ENCODE peak calls at places on chromosomes 16 and 17, in seven cellular contexts. One of them, this sample, is unnamed.

GRCh38 chr17:48047113-48047740 is 932 bp upstream of the NFE2L1 start:
- DNase-seq in GM12878: no peak
- DNase-seq in spleen: peak; percentile 95
- DNase-seq in mesendoderm: no peak
- DNase-seq in left ventricle myocardium inferior: no peak
- DNase-seq in testis: no peak
- DNase-seq in ovary: no peak
- DNase-seq in this sample: peak; percentile 24

GRCh38 chr16:12168054-12169018 is 191.8 kb downstream of the SNX29 start:
- DNase-seq in GM12878: no peak
- DNase-seq in spleen: no peak
- DNase-seq in mesendoderm: no peak
- DNase-seq in left ventricle myocardium inferior: no peak
- DNase-seq in testis: no peak
- DNase-seq in ovary: no peak
- DNase-seq in this sample: no peak

GRCh38 chr17:73318861-73319260 is 7.1 kb upstream of the CDC42EP4 start:
- DNase-seq in GM12878: no peak
- DNase-seq in spleen: no peak
- DNase-seq in mesendoderm: peak; percentile 68
- DNase-seq in left ventricle myocardium inferior: no peak
- DNase-seq in testis: no peak
- DNase-seq in ovary: no peak
- DNase-seq in this sample: no peak

GRCh38 chr16:84593825-84594724 is 23.8 kb downstream of the COTL1 start:
- DNase-seq in GM12878: peak; percentile 99
- DNase-seq in spleen: peak; percentile 97
- DNase-seq in mesendoderm: no peak
- DNase-seq in left ventricle myocardium inferior: no peak
- DNase-seq in testis: peak; percentile 45
- DNase-seq in ovary: peak; percentile 70
- DNase-seq in this sample: no peak

GRCh38 chr16:56603589-56603988 is 4.8 kb upstream of the MT2A start:
- DNase-seq in GM12878: no peak
- DNase-seq in spleen: no peak
- DNase-seq in mesendoderm: peak; percentile 90
- DNase-seq in left ventricle myocardium inferior: peak; percentile 44
- DNase-seq in testis: peak; percentile 63
- DNase-seq in ovary: no peak
- DNase-seq in this sample: peak; percentile 77

GRCh38 chr17:42386784-42387183 is 1.5 kb downstream of the STAT3 start:
- DNase-seq in GM12878: no peak
- DNase-seq in spleen: no peak
- DNase-seq in mesendoderm: no peak
- DNase-seq in left ventricle myocardium inferior: no peak
- DNase-seq in testis: no peak
- DNase-seq in ovary: no peak
- DNase-seq in this sample: no peak

GRCh38 chr17:38741853-38742421 is 6.2 kb downstream of the PCGF2 start:
- DNase-seq in GM12878: no peak
- DNase-seq in spleen: peak; percentile 53
- DNase-seq in mesendoderm: no peak
- DNase-seq in left ventricle myocardium inferior: peak; percentile 62
- DNase-seq in testis: no peak
- DNase-seq in ovary: no peak
- DNase-seq in this sample: no peak

GRCh38 chr17:73305845-73306836 is 5.7 kb downstream of the CDC42EP4 start:
- DNase-seq in GM12878: no peak
- DNase-seq in spleen: no peak
- DNase-seq in mesendoderm: no peak
- DNase-seq in left ventricle myocardium inferior: no peak
- DNase-seq in testis: no peak
- DNase-seq in ovary: no peak
- DNase-seq in this sample: no peak

GRCh38 chr17:70208825-70209555 is 39.7 kb downstream of the KCNJ2 start:
- DNase-seq in GM12878: peak; percentile 28
- DNase-seq in spleen: no peak
- DNase-seq in mesendoderm: no peak
- DNase-seq in left ventricle myocardium inferior: no peak
- DNase-seq in testis: no peak
- DNase-seq in ovary: no peak
- DNase-seq in this sample: no peak

GRCh38 chr17:33342025-33342424 is 48.9 kb upstream of the ASIC2 start:
- DNase-seq in GM12878: no peak
- DNase-seq in spleen: no peak
- DNase-seq in mesendoderm: peak; percentile 37
- DNase-seq in left ventricle myocardium inferior: no peak
- DNase-seq in testis: no peak
- DNase-seq in ovary: no peak
- DNase-seq in this sample: no peak

GRCh38 chr16:83967838-83968482 is at the start of gene NECAB2:
- DNase-seq in GM12878: no peak
- DNase-seq in spleen: peak; percentile 88
- DNase-seq in mesendoderm: no peak
- DNase-seq in left ventricle myocardium inferior: peak; percentile 62
- DNase-seq in testis: peak; percentile 46
- DNase-seq in ovary: no peak
- DNase-seq in this sample: no peak

GRCh38 chr16:72400257-72401078 is 228.5 kb upstream of the PMFBP1 start:
- DNase-seq in GM12878: peak; percentile 7
- DNase-seq in spleen: no peak
- DNase-seq in mesendoderm: peak; percentile 84
- DNase-seq in left ventricle myocardium inferior: no peak
- DNase-seq in testis: peak; percentile 56
- DNase-seq in ovary: no peak
- DNase-seq in this sample: peak; percentile 62

GRCh38 chr17:29138184-29138955 is 41.8 kb downstream of the MYO18A start:
- DNase-seq in GM12878: no peak
- DNase-seq in spleen: no peak
- DNase-seq in mesendoderm: no peak
- DNase-seq in left ventricle myocardium inferior: no peak
- DNase-seq in testis: no peak
- DNase-seq in ovary: no peak
- DNase-seq in this sample: no peak

GRCh38 chr17:29133146-29133713 is 47.0 kb downstream of the MYO18A start:
- DNase-seq in GM12878: no peak
- DNase-seq in spleen: no peak
- DNase-seq in mesendoderm: peak; percentile 62
- DNase-seq in left ventricle myocardium inferior: peak; percentile 48
- DNase-seq in testis: no peak
- DNase-seq in ovary: no peak
- DNase-seq in this sample: peak; percentile 86

GRCh38 chr17:29131814-29132682 is 48.1 kb downstream of the MYO18A start:
- DNase-seq in GM12878: no peak
- DNase-seq in spleen: no peak
- DNase-seq in mesendoderm: no peak
- DNase-seq in left ventricle myocardium inferior: no peak
- DNase-seq in testis: no peak
- DNase-seq in ovary: no peak
- DNase-seq in this sample: no peak

GRCh38 chr17:29136998-29137730 is 43.0 kb downstream of the MYO18A start:
- DNase-seq in GM12878: no peak
- DNase-seq in spleen: no peak
- DNase-seq in mesendoderm: no peak
- DNase-seq in left ventricle myocardium inferior: no peak
- DNase-seq in testis: no peak
- DNase-seq in ovary: no peak
- DNase-seq in this sample: no peak

GRCh38 chr17:29135464-29135863 is 44.7 kb downstream of the MYO18A start:
- DNase-seq in GM12878: no peak
- DNase-seq in spleen: no peak
- DNase-seq in mesendoderm: no peak
- DNase-seq in left ventricle myocardium inferior: no peak
- DNase-seq in testis: no peak
- DNase-seq in ovary: no peak
- DNase-seq in this sample: no peak
- H3K27ac ChIP-seq in GM12878: no peak overlapping the region
- H3K27ac ChIP-seq in spleen: no peak overlapping the region
- H3K27ac ChIP-seq in mesendoderm: no peak overlapping the region
- H3K27ac ChIP-seq in left ventricle myocardium inferior: no peak overlapping the region
- H3K27ac ChIP-seq in testis: no peak overlapping the region
- H3K27ac ChIP-seq in ovary: no peak overlapping the region
- H3K27ac ChIP-seq in this sample: no peak overlapping the region

GRCh38 chr17:79839363-79840203 is at the start of gene CBX4:
- DNase-seq in GM12878: no peak
- DNase-seq in spleen: peak; percentile 99
- DNase-seq in mesendoderm: peak; percentile 92
- DNase-seq in left ventricle myocardium inferior: peak; percentile 97
- DNase-seq in testis: peak; percentile 97
- DNase-seq in ovary: peak; percentile 95
- DNase-seq in this sample: peak; percentile 95

GRCh38 chr17:79837888-79838540 is 1.2 kb downstream of the CBX4 start:
- DNase-seq in GM12878: no peak
- DNase-seq in spleen: peak; percentile 87
- DNase-seq in mesendoderm: no peak
- DNase-seq in left ventricle myocardium inferior: no peak
- DNase-seq in testis: no peak
- DNase-seq in ovary: peak; percentile 20
- DNase-seq in this sample: no peak

GRCh38 chr17:79836952-79837887 is 2.0 kb downstream of the CBX4 start:
- DNase-seq in GM12878: no peak
- DNase-seq in spleen: peak; percentile 93
- DNase-seq in mesendoderm: peak; percentile 75
- DNase-seq in left ventricle myocardium inferior: peak; percentile 81
- DNase-seq in testis: peak; percentile 60
- DNase-seq in ovary: peak; percentile 37
- DNase-seq in this sample: peak; percentile 88

GRCh38 chr17:79840204-79840988 is 1.2 kb upstream of the CBX4 start:
- DNase-seq in GM12878: no peak
- DNase-seq in spleen: peak; percentile 88
- DNase-seq in mesendoderm: peak; percentile 75
- DNase-seq in left ventricle myocardium inferior: peak; percentile 80
- DNase-seq in testis: peak; percentile 73
- DNase-seq in ovary: peak; percentile 82
- DNase-seq in this sample: peak; percentile 72

DNA sequence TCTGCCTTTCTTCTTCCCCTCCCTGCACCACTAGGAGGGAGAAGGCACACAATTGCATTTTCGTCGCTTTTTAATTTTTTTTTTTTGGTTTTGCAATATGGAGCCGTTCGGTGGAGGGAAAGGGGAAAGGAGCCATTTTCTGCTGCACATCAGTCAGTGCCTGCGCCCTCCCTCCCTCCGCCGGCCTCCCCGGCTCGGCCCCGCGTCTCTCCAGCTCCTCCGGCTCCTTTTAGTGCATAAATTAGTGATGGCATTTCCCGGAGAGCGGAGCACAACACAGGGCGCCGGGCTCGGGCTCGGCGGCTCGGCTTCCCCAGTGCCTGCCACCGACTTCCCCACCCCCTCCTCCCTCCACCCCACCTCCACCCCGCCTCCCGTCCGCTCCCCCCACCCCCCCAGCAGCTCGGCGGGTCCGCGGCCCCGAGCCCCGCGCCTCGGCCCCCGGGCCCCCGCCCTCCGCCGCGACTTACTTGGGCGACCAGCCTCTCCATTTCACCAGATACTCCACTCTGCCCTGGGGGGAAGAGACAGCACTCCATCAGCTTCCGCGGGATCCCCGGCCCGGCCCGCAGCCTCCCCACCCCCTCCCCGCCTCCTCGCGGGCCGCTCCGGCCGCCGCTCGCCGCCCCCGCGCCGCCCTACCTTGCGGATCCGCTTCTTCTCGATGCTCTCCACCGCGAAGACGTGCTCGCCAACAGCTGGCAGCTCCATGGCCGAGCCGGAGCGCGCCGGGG is 532 bp downstream of the CBX4 start:
- DNase-seq in GM12878: no peak
- DNase-seq in spleen: peak; percentile 91
- DNase-seq in mesendoderm: peak; percentile 87
- DNase-seq in left ventricle myocardium inferior: peak; percentile 44
- DNase-seq in testis: no peak
- DNase-seq in ovary: peak; percentile 41
- DNase-seq in this sample: peak; percentile 79
- H3K4me1 ChIP-seq in GM12878: peaks cover 21% of the 10 kb centered on the region
- H3K4me1 ChIP-seq in spleen: peaks cover 80% of the 10 kb centered on the region
- H3K4me1 ChIP-seq in mesendoderm: peaks cover 13% of the 10 kb centered on the region
- H3K4me1 ChIP-seq in left ventricle myocardium inferior: peaks cover 84% of the 10 kb centered on the region
- H3K4me1 ChIP-seq in testis: peaks cover 30% of the 10 kb centered on the region
- H3K4me1 ChIP-seq in ovary: peaks cover 21% of the 10 kb centered on the region
- H3K4me1 ChIP-seq in this sample: peaks cover 57% of the 10 kb centered on the region

DNA sequence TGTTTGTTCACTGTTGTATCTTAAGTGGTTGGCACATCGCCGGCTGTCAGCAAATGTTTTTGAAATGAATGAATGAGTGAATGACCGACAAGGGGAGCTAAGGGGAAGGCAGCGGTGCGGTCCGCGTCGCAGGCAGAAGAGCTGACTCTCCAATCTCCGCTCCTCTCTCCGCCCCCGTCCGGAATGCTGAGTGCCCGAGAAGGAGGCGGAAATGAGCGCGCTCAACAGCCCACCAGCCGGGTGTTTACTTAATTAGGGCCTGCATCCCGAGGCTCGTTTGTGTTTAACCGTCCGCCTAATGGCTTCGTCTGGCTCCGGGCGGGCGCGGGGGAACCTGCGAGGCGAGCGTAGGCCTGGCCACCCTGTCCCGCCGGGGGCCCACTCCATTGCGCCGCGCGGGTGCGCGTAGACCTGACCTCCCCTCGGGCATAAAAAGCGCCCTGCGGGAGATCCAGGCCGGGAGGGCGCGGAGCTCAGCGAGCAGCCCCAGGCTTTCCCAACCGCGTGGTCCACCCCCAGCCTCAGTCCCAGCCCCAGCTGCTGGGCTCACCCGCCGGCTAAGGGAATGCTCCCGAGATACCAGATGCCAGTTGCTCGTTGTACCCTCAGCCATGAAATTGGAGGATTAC is 2.6 kb upstream of the CDH3 start:
- DNase-seq in GM12878: no peak
- DNase-seq in spleen: no peak
- DNase-seq in mesendoderm: peak; percentile 93
- DNase-seq in left ventricle myocardium inferior: no peak
- DNase-seq in testis: peak; percentile 28
- DNase-seq in ovary: peak; percentile 69
- DNase-seq in this sample: no peak
- H3K4me3 ChIP-seq in GM12878: no peak overlapping the region
- H3K4me3 ChIP-seq in spleen: no peak overlapping the region
- H3K4me3 ChIP-seq in mesendoderm: no peak overlapping the region
- H3K4me3 ChIP-seq in left ventricle myocardium inferior: peak overlapping the region; percentile 47
- H3K4me3 ChIP-seq in testis: peak overlapping the region; percentile 25
- H3K4me3 ChIP-seq in ovary: peak overlapping the region; percentile 33
- H3K4me3 ChIP-seq in this sample: no peak overlapping the region

GRCh38 chr17:17155568-17155967 is 50.6 kb downstream of the PLD6 start:
- DNase-seq in GM12878: no peak
- DNase-seq in spleen: no peak
- DNase-seq in mesendoderm: no peak
- DNase-seq in left ventricle myocardium inferior: no peak
- DNase-seq in testis: no peak
- DNase-seq in ovary: no peak
- DNase-seq in this sample: no peak

GRCh38 chr17:17156511-17156910 is 49.6 kb downstream of the PLD6 start:
- DNase-seq in GM12878: no peak
- DNase-seq in spleen: no peak
- DNase-seq in mesendoderm: no peak
- DNase-seq in left ventricle myocardium inferior: no peak
- DNase-seq in testis: no peak
- DNase-seq in ovary: no peak
- DNase-seq in this sample: no peak

GRCh38 chr17:17154981-17155380 is 51.2 kb downstream of the PLD6 start:
- DNase-seq in GM12878: no peak
- DNase-seq in spleen: no peak
- DNase-seq in mesendoderm: no peak
- DNase-seq in left ventricle myocardium inferior: no peak
- DNase-seq in testis: no peak
- DNase-seq in ovary: no peak
- DNase-seq in this sample: no peak

GRCh38 chr17:17156107-17156506 is 50.0 kb downstream of the PLD6 start:
- DNase-seq in GM12878: no peak
- DNase-seq in spleen: no peak
- DNase-seq in mesendoderm: no peak
- DNase-seq in left ventricle myocardium inferior: no peak
- DNase-seq in testis: no peak
- DNase-seq in ovary: no peak
- DNase-seq in this sample: no peak

GRCh38 chr17:17157041-17157440 is 49.1 kb downstream of the PLD6 start:
- DNase-seq in GM12878: no peak
- DNase-seq in spleen: no peak
- DNase-seq in mesendoderm: no peak
- DNase-seq in left ventricle myocardium inferior: no peak
- DNase-seq in testis: no peak
- DNase-seq in ovary: no peak
- DNase-seq in this sample: no peak
- H3K27ac ChIP-seq in GM12878: no peak overlapping the region
- H3K27ac ChIP-seq in spleen: no peak overlapping the region
- H3K27ac ChIP-seq in mesendoderm: no peak overlapping the region
- H3K27ac ChIP-seq in left ventricle myocardium inferior: no peak overlapping the region
- H3K27ac ChIP-seq in testis: no peak overlapping the region
- H3K27ac ChIP-seq in ovary: no peak overlapping the region
- H3K27ac ChIP-seq in this sample: no peak overlapping the region

This sample was measured in adrenal gland.